ENCODE peak calls at places on chromosome 5, in five cellular contexts. One of them, this sample, is unnamed.

GRCh38 chr5:54905942-54906537 is 79.4 kb downstream of the ESM1 start:
- DNase-seq in lower leg skin: peak; percentile 45
- DNase-seq in Peyer's patch: peak; percentile 26
- DNase-seq in CD8-positive, alpha-beta T cell: peak; percentile 75
- DNase-seq in hepatocyte: peak; percentile 85
- DNase-seq in this sample: peak; percentile 79

GRCh38 chr5:125835293-125836172 is 587.7 kb upstream of the GRAMD2B start:
- DNase-seq in lower leg skin: no peak
- DNase-seq in Peyer's patch: no peak
- DNase-seq in CD8-positive, alpha-beta T cell: no peak
- DNase-seq in hepatocyte: peak; percentile 66
- DNase-seq in this sample: no peak

GRCh38 chr5:66436721-66437120 is 159.5 kb upstream of the MAST4 start:
- DNase-seq in lower leg skin: no peak
- DNase-seq in Peyer's patch: no peak
- DNase-seq in CD8-positive, alpha-beta T cell: no peak
- DNase-seq in hepatocyte: peak; percentile 5
- DNase-seq in this sample: no peak

GRCh38 chr5:28542968-28543367 is 1504.6 kb upstream of the CDH9 start:
- DNase-seq in Peyer's patch: no peak
- DNase-seq in CD8-positive, alpha-beta T cell: no peak
- DNase-seq in hepatocyte: no peak
- DNase-seq in lower leg skin: no peak
- DNase-seq in this sample: no peak

GRCh38 chr5:147403659-147404640 is 105.9 kb downstream of the DPYSL3 start:
- DNase-seq in Peyer's patch: no peak
- DNase-seq in lower leg skin: peak; percentile 78
- DNase-seq in hepatocyte: peak; percentile 77
- DNase-seq in CD8-positive, alpha-beta T cell: no peak
- DNase-seq in this sample: peak; percentile 83

GRCh38 chr5:15683332-15683731 is 183.4 kb downstream of the FBXL7 start:
- DNase-seq in CD8-positive, alpha-beta T cell: no peak
- DNase-seq in lower leg skin: no peak
- DNase-seq in hepatocyte: peak; percentile 21
- DNase-seq in Peyer's patch: no peak
- DNase-seq in this sample: no peak

GRCh38 chr5:118628672-118629354 is 359.5 kb downstream of the DTWD2 start:
- DNase-seq in lower leg skin: no peak
- DNase-seq in hepatocyte: no peak
- DNase-seq in Peyer's patch: no peak
- DNase-seq in CD8-positive, alpha-beta T cell: no peak
- DNase-seq in this sample: no peak

GRCh38 chr5:34622046-34622435 is 34.1 kb upstream of the RAI14 start:
- DNase-seq in Peyer's patch: no peak
- DNase-seq in CD8-positive, alpha-beta T cell: no peak
- DNase-seq in lower leg skin: no peak
- DNase-seq in hepatocyte: no peak
- DNase-seq in this sample: no peak

GRCh38 chr5:96172436-96172835 is 210.8 kb upstream of the ELL2 start:
- DNase-seq in lower leg skin: no peak
- DNase-seq in hepatocyte: no peak
- DNase-seq in CD8-positive, alpha-beta T cell: no peak
- DNase-seq in Peyer's patch: no peak
- DNase-seq in this sample: no peak

GRCh38 chr5:113204525-113205161 is 228.0 kb downstream of the DCP2 start:
- DNase-seq in CD8-positive, alpha-beta T cell: no peak
- DNase-seq in Peyer's patch: no peak
- DNase-seq in hepatocyte: no peak
- DNase-seq in lower leg skin: peak; percentile 81
- DNase-seq in this sample: no peak

GRCh38 chr5:38134750-38135330 is 123.5 kb upstream of the EGFLAM start:
- DNase-seq in CD8-positive, alpha-beta T cell: no peak
- DNase-seq in Peyer's patch: no peak
- DNase-seq in lower leg skin: no peak
- DNase-seq in hepatocyte: no peak
- DNase-seq in this sample: no peak

GRCh38 chr5:132656774-132657355 is 1.1 kb upstream of the IL13 start:
- DNase-seq in CD8-positive, alpha-beta T cell: no peak
- DNase-seq in lower leg skin: no peak
- DNase-seq in hepatocyte: no peak
- DNase-seq in Peyer's patch: no peak
- DNase-seq in this sample: no peak
- H3K4me3 ChIP-seq in CD8-positive, alpha-beta T cell: peak overlapping the region; percentile 54
- H3K4me3 ChIP-seq in lower leg skin: no peak overlapping the region
- H3K4me3 ChIP-seq in hepatocyte: no peak overlapping the region
- H3K4me3 ChIP-seq in Peyer's patch: no peak overlapping the region
- H3K4me3 ChIP-seq in this sample: no peak overlapping the region

DNA sequence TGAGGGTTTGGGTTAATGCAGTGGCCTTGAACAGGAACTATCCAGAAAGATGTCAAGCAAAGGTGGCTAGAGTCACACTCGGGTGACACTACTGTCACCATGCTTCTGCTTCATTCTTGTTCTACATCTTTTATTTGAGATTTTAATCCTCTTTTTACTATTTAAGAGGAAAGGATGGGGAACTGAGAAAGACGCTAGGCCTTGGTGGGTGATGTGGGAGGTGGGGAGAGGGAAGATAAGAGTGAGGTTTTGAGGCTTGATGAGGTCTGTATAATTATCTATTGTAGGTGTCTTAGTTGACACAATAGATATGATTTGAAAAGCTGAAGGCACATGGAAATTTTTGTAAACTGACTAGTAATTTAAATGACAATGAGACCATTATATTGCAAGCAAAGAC is 3.5 kb upstream of the BASP1 start:
- DNase-seq in hepatocyte: no peak
- DNase-seq in lower leg skin: no peak
- DNase-seq in Peyer's patch: no peak
- DNase-seq in CD8-positive, alpha-beta T cell: no peak
- DNase-seq in this sample: no peak
- H3K4me3 ChIP-seq in hepatocyte: no peak overlapping the region
- H3K4me3 ChIP-seq in lower leg skin: no peak overlapping the region
- H3K4me3 ChIP-seq in Peyer's patch: no peak overlapping the region
- H3K4me3 ChIP-seq in CD8-positive, alpha-beta T cell: no peak overlapping the region
- H3K4me3 ChIP-seq in this sample: no peak overlapping the region

GRCh38 chr5:120510098-120510634 is 46.1 kb downstream of the PRR16 start:
- DNase-seq in hepatocyte: no peak
- DNase-seq in lower leg skin: no peak
- DNase-seq in Peyer's patch: no peak
- DNase-seq in CD8-positive, alpha-beta T cell: no peak
- DNase-seq in this sample: no peak
- H3K4me3 ChIP-seq in hepatocyte: no peak overlapping the region
- H3K4me3 ChIP-seq in lower leg skin: no peak overlapping the region
- H3K4me3 ChIP-seq in Peyer's patch: no peak overlapping the region
- H3K4me3 ChIP-seq in CD8-positive, alpha-beta T cell: no peak overlapping the region
- H3K4me3 ChIP-seq in this sample: no peak overlapping the region

DNA sequence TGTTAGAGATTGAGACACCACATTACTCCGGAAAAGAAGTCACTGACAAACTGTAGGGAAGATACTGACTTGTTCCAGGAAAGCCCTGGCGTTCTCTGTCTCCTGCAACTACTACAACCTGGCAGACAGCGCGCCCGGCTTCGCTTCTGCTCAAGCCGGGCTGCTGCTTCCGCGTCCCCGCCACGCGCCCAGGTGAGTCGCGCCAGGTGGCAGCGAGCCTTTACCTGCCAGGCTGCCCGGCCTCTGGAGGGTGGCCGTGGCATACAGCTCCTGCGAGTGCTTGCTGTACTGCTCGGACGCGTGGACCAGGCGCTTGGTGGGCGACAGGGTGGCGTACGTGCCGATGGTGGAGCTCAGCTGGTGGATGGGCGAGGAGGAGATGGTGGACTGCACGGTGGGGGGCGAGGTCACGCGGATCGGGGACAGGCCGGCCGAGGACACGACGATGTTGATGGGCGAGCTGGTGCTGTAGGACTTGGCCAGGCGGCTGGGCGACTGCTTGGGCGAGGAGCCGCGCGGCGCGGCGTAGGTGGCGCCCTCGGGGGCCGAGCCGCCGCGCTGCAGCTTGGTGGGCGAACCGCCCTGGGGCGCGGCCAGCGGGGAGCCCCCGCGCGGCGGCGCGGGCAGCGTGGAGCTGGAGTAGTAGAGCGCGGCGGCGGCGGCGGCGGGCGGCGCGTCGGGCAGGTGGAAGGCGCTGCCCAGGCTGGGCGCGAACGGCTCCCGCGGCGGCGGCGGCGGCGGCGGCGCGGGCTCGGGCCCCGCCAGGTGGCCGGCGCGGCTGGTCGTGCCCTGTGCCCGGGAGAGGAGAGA is 519.6 kb downstream of the CTNND2 start:
- DNase-seq in Peyer's patch: no peak
- DNase-seq in lower leg skin: no peak
- DNase-seq in hepatocyte: peak; percentile 68
- DNase-seq in CD8-positive, alpha-beta T cell: no peak
- DNase-seq in this sample: no peak
- H3K4me3 ChIP-seq in Peyer's patch: no peak overlapping the region
- H3K4me3 ChIP-seq in lower leg skin: peak overlapping the region; percentile 12
- H3K4me3 ChIP-seq in hepatocyte: peak overlapping the region; percentile 47
- H3K4me3 ChIP-seq in CD8-positive, alpha-beta T cell: no peak overlapping the region
- H3K4me3 ChIP-seq in this sample: no peak overlapping the region

This sample was measured in aorta.